ENCODE peak calls at places on chromosomes 13 and 19, in four cellular contexts. T is PC-3; Z is psoas muscle; Y is effector memory CD4-positive, alpha-beta T cell. V is an unnamed sample.

GRCh38 chr19:36120092-36120983 is 5.1 kb downstream of the TBCB start:
- DNase-seq in T (no peak), Z (no peak), Y (no peak), V (no peak)

GRCh38 chr19:10295305-10295846 is 5.6 kb downstream of the ICAM5 start:
- DNase-seq in T (no peak), Z (no peak), Y (peak; percentile 70), V (no peak)

GRCh38 chr13:68232351-68233130 is 1002.4 kb upstream of the PCDH9 start:
- DNase-seq in T (no peak), Z (no peak), Y (no peak), V (no peak)

GRCh38 chr13:43291289-43292055 is 268.1 kb downstream of the DNAJC15 start:
- DNase-seq in T (no peak), Z (no peak), Y (no peak), V (no peak)

GRCh38 chr13:84940801-84941200 is 858.4 kb downstream of the SLITRK6 start:
- DNase-seq in T (no peak), Z (no peak), Y (no peak), V (no peak)

GRCh38 chr13:31236211-31236786 is 36.5 kb downstream of the B3GLCT start:
- DNase-seq in T (peak; percentile 51), Z (no peak), Y (no peak), V (no peak)

GRCh38 chr13:112055417-112056206 is 11.3 kb upstream of the SOX1 start:
- DNase-seq in T (no peak), Z (no peak), Y (no peak), V (no peak)

GRCh38 chr13:91946498-91947070 is 548.2 kb downstream of the GPC5 start:
- DNase-seq in T (peak; percentile 23), Z (no peak), Y (no peak), V (no peak)

GRCh38 chr19:45322311-45322710 is 364 bp downstream of the CKM start:
- DNase-seq in T (no peak), Z (peak; percentile 39), Y (no peak), V (no peak)

GRCh38 chr13:95100525-95101121 is 200.6 kb downstream of the ABCC4 start:
- DNase-seq in T (peak; percentile 97), Z (no peak), Y (no peak), V (no peak)

GRCh38 chr13:19862511-19863313 is 737 bp downstream of the ZMYM5 start:
- DNase-seq in T (peak; percentile 27), Z (peak; percentile 34), Y (peak; percentile 23), V (peak; percentile 38)

GRCh38 chr13:105406551-105406950 is 1128.9 kb downstream of the EFNB2 start:
- DNase-seq in T (no peak), Z (no peak), Y (no peak), V (no peak)

GRCh38 chr13:31739226-31739625 is at the start of gene RXFP2:
- DNase-seq in T (no peak), Z (no peak), Y (no peak), V (no peak)

GRCh38 chr19:7140137-7140536 is 70.6 kb downstream of the ZNF557 start:
- DNase-seq in T (no peak), Z (no peak), Y (no peak), V (no peak)

GRCh38 chr13:23212621-23213020 is 31.8 kb downstream of the SGCG start:
- DNase-seq in T (no peak), Z (no peak), Y (no peak), V (no peak)

GRCh38 chr19:32397736-32398135 is 7.8 kb upstream of the DPY19L3 start:
- DNase-seq in T (peak; percentile 58), Z (no peak), Y (no peak), V (no peak)

GRCh38 chr13:36385471-36385870 is 39.3 kb upstream of the SPART start:
- DNase-seq in T (peak; percentile 7), Z (no peak), Y (no peak), V (no peak)

GRCh38 chr13:67063036-67063435 is 167.1 kb downstream of the PCDH9 start:
- DNase-seq in T (no peak), Z (no peak), Y (no peak), V (no peak)

GRCh38 chr13:82847595-82847994 is 1034.7 kb downstream of the SLITRK1 start:
- DNase-seq in T (peak; percentile 49), Z (no peak), Y (no peak), V (no peak)

GRCh38 chr19:29393915-29394460 is 131.8 kb upstream of the VSTM2B start:
- DNase-seq in T (peak; percentile 1), Z (no peak), Y (no peak), V (no peak)

GRCh38 chr13:83865161-83866137 is 16.8 kb downstream of the SLITRK1 start:
- DNase-seq in T (no peak), Z (no peak), Y (no peak), V (no peak)

GRCh38 chr19:6241680-6242079 is 38.1 kb downstream of the MLLT1 start:
- DNase-seq in T (no peak), Z (no peak), Y (no peak), V (peak; percentile 81)

GRCh38 chr19:16143399-16144215 is at the start of gene HSH2D:
- DNase-seq in T (peak; percentile 93), Z (peak; percentile 30), Y (peak; percentile 65), V (peak; percentile 92)

GRCh38 chr19:1360818-1361461 is 22.8 kb upstream of the NDUFS7 start:
- DNase-seq in T (no peak), Z (peak; percentile 81), Y (no peak), V (peak; percentile 86)

GRCh38 chr19:28196961-28197360 is 1016.0 kb downstream of the UQCRFS1 start:
- DNase-seq in T (no peak), Z (no peak), Y (no peak), V (no peak)

GRCh38 chr13:99909836-99910619 is 61.5 kb downstream of the ZIC5 start:
- DNase-seq in T (no peak), Z (no peak), Y (no peak), V (peak; percentile 54)

GRCh38 chr13:29497137-29497654 is 98.3 kb downstream of the SLC7A1 start:
- DNase-seq in T (no peak), Z (no peak), Y (no peak), V (peak; percentile 70)

GRCh38 chr13:59368652-59369051 is 795.1 kb downstream of the DIAPH3 start:
- DNase-seq in T (no peak), Z (no peak), Y (no peak), V (no peak)

GRCh38 chr19:18453269-18454024 is 15.5 kb upstream of the ISYNA1 start:
- DNase-seq in T (peak; percentile 81), Z (no peak), Y (no peak), V (no peak)

GRCh38 chr13:56396318-56396717 is 744.4 kb upstream of the PRR20A start:
- DNase-seq in T (no peak), Z (no peak), Y (no peak), V (no peak)

GRCh38 chr19:1893791-1894190 is 8.5 kb upstream of the ABHD17A start:
- DNase-seq in T (no peak), Z (no peak), Y (no peak), V (no peak)

DNA sequence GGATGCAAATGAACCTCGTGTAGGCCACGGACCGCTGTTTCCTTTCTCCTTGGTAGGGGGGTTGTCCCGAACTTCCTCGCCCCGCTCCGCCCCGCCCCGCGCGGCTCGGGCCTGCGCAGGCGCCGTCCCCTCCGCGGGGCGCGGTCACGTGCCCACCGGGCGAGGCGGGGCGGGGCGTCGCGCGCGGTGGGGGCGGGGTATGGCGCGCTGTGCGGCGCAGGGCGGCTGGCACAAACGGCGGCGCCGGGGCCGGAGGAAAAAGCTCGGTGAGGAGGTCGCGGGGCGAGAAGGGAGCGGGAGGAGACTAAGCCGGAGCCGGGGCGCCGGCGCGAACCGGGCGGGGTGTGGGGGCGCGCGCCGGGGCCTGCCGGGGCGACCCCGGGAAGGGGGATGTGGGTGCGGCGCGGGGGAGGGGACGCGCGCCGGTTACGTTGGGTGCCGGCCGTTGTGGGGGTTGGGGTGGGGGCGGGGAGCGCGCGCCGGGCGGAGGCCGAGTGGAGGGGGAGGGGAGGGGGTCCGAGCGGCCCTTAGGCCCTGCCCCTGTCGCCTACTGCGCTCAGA is at the start of gene EGLN2:
- DNase-seq in T (no peak), Z (no peak), Y (no peak), V (no peak)
- H3K27ac ChIP-seq in T (peak within 1 kb of the TSS; percentile 41), Z (peak within 1 kb of the TSS; percentile 89), Y (peak within 1 kb of the TSS; percentile 90), V (peak within 1 kb of the TSS; percentile 92)

DNA sequence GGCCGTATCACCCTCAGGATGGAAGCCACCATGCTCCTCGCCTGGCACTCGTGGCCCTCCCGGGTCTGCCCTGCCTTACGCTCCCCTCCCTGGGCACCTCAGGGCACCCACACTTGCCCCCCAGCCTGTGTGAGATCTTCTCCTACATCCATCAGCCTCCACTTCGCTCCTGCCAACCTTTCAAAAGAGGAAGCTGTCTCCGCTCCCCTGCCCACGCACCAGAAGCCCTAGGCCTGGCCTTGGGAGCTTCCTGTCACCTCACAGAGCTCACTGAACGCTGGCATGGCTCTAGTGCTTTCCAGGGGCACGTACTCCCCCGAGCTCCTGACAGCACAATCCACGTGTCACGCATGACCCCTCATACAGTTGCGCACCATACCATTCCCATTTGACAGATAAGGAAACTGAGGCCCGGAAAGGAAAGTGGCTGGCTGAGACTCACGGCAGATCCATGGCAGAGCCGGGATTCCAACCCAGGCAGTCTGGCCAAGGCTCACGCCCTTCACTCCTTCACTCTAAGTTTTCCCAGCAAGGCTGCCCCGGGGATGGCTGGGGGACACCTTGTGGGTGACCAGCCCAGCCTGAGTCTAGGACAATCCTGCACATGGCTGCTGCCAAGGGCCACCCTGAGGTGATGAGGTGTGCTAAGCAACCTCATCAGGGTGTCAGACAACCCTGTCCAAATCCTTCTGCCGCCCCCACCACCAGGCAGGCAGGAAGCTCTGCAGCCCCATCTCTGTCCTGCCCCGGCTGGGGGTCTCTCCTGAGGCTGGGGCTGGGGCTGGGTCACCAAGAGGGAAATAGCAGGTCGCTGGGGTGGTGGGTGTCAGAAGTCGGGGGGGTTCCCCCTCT is 19.3 kb downstream of the PPP1R12C start:
- DNase-seq in T (no peak), Z (no peak), Y (no peak), V (no peak)
- H3K36me3 ChIP-seq in T (peaks cover 3% of the 10 kb centered on the region), Z (peaks cover 65% of the 10 kb centered on the region), Y (peaks cover 39% of the 10 kb centered on the region), V (peaks cover 3% of the 10 kb centered on the region)

GRCh38 chr19:37779139-37780035 is at the start of gene ZNF573:
- DNase-seq in T (peak; percentile 71), Z (peak; percentile 82), Y (peak; percentile 74), V (peak; percentile 85)
- H3K9me3 ChIP-seq in T (no peaks in the 10 kb centered on the region), Z (peaks cover 28% of the 10 kb centered on the region), Y (no peaks in the 10 kb centered on the region), V (no peaks in the 10 kb centered on the region)

GRCh38 chr19:43265664-43266025 is 3.7 kb downstream of the PSG9 start:
- DNase-seq in T (no peak), Z (no peak), Y (no peak), V (no peak)
- H3K27ac ChIP-seq in T (peak overlapping the region; percentile 97), Z (no peak overlapping the region), Y (no peak overlapping the region), V (peak overlapping the region; percentile 33)

GRCh38 chr19:13959141-13959961 is 7.0 kb downstream of the DCAF15 start:
- DNase-seq in T (no peak), Z (no peak), Y (no peak), V (no peak)
- H3K36me3 ChIP-seq in T (peaks cover 42% of the 10 kb centered on the region), Z (peaks cover 96% of the 10 kb centered on the region), Y (peaks cover 73% of the 10 kb centered on the region), V (peaks cover 52% of the 10 kb centered on the region)

GRCh38 chr13:113383089-113383488 is 19.2 kb upstream of the GRTP1 start:
- DNase-seq in T (no peak), Z (no peak), Y (no peak), V (no peak)
- H3K9me3 ChIP-seq in T (no peaks in the 10 kb centered on the region), Z (no peaks in the 10 kb centered on the region), Y (no peaks in the 10 kb centered on the region), V (no peaks in the 10 kb centered on the region)

GRCh38 chr13:75636339-75637095 is 387 bp downstream of the LMO7 start:
- DNase-seq in T (peak; percentile 36), Z (peak; percentile 25), Y (peak; percentile 23), V (peak; percentile 15)
- H3K27ac ChIP-seq in T (peak overlapping the region; percentile 10), Z (no peak overlapping the region), Y (peak overlapping the region; percentile 52), V (peak overlapping the region; percentile 81)

V was measured in pancreas.